ENCODE peak calls at places on chromosomes 6 and 20, in nine cellular contexts. R, D, C, Q, W, J, T, Y and K are unnamed samples.

GRCh38 chr20:6007094-6007528 is 46.7 kb downstream of the LRRN4 start:
- DNase-seq in C (no peak), Q (no peak), D (no peak), J (no peak), W (no peak), R (no peak), Y (peak; percentile 42), T (no peak), K (no peak)

GRCh38 chr6:13007744-13008143 is 291.2 kb downstream of the PHACTR1 start:
- DNase-seq in Y (no peak), W (no peak), C (no peak), J (no peak), Q (no peak), R (no peak), D (no peak), T (no peak), K (no peak)

GRCh38 chr20:44288252-44288651 is 22.8 kb downstream of the FITM2 start:
- DNase-seq in Q (no peak), Y (no peak), T (no peak), R (peak; percentile 6), D (no peak), C (no peak), W (no peak), J (no peak), K (no peak)

GRCh38 chr6:14123331-14124105 is 5.9 kb downstream of the CD83 start:
- DNase-seq in D (no peak), Y (peak; percentile 56), T (no peak), Q (no peak), C (no peak), R (no peak), J (no peak), W (no peak), K (no peak)

GRCh38 chr20:56630506-56631317 is 1.6 kb downstream of the TFAP2C start:
- DNase-seq in J (no peak), D (no peak), T (peak; percentile 42), Y (no peak), W (no peak), R (no peak), Q (no peak), C (no peak), K (no peak)

GRCh38 chr6:15087234-15087633 is 158.6 kb upstream of the JARID2 start:
- DNase-seq in R (no peak), Q (no peak), D (no peak), Y (no peak), C (no peak), W (no peak), T (no peak), J (no peak), K (no peak)

GRCh38 chr6:5315883-5316282 is 54.6 kb downstream of the FARS2 start:
- DNase-seq in W (no peak), D (no peak), C (peak; percentile 49), T (peak; percentile 55), Q (no peak), R (no peak), J (no peak), Y (no peak), K (no peak)

GRCh38 chr6:96522469-96523009 is 933 bp downstream of the UFL1 start:
- DNase-seq in W (no peak), Y (no peak), C (no peak), D (peak; percentile 10), Q (no peak), T (peak; percentile 22), J (no peak), R (no peak), K (no peak)

GRCh38 chr20:45338121-45339030 is 9.8 kb downstream of the SDC4 start:
- DNase-seq in J (no peak), W (no peak), T (peak; percentile 56), Y (no peak), R (no peak), D (no peak), Q (no peak), C (no peak), K (no peak)

GRCh38 chr6:2531426-2532208 is 219.1 kb downstream of the MYLK4 start:
- DNase-seq in D (no peak), T (peak; percentile 72), J (no peak), Q (no peak), C (no peak), Y (peak; percentile 27), R (no peak), W (no peak), K (no peak)

GRCh38 chr6:12602342-12602741 is 114.2 kb upstream of the PHACTR1 start:
- DNase-seq in Q (no peak), J (no peak), C (no peak), T (peak; percentile 41), D (no peak), Y (no peak), W (no peak), R (no peak), K (no peak)

GRCh38 chr6:169915769-169916550 is 164.5 kb downstream of the ERMARD start:
- DNase-seq in T (no peak), J (no peak), R (no peak), Y (no peak), C (no peak), Q (no peak), D (no peak), W (no peak), K (no peak)

GRCh38 chr6:31877125-31877650 is 1.6 kb downstream of the SLC44A4 start:
- DNase-seq in R (no peak), Y (no peak), D (no peak), J (no peak), W (no peak), T (no peak), Q (no peak), C (no peak), K (no peak)